ENCODE peak calls at places on chromosomes 3 and 15, in seven cellular contexts. One of them, this sample, is unnamed.

GRCh38 chr15:24075420-24076089 is 388.4 kb upstream of the NDN start:
- DNase-seq in mucosa of descending colon: no peak
- DNase-seq in ureter: no peak
- DNase-seq in NCI-H2029: no peak
- DNase-seq in HS-5: no peak
- DNase-seq in brain microvascular endothelial cell: no peak
- DNase-seq in DMS79: no peak
- DNase-seq in this sample: no peak

GRCh38 chr15:91047545-91048199 is 25.3 kb upstream of the VPS33B start:
- DNase-seq in brain microvascular endothelial cell: no peak
- DNase-seq in HS-5: no peak
- DNase-seq in NCI-H2029: no peak
- DNase-seq in DMS79: peak; percentile 0
- DNase-seq in mucosa of descending colon: no peak
- DNase-seq in ureter: no peak
- DNase-seq in this sample: no peak

GRCh38 chr15:68596691-68597090 is 17.9 kb downstream of the CORO2B start:
- DNase-seq in NCI-H2029: no peak
- DNase-seq in ureter: no peak
- DNase-seq in DMS79: no peak
- DNase-seq in mucosa of descending colon: no peak
- DNase-seq in brain microvascular endothelial cell: no peak
- DNase-seq in HS-5: no peak
- DNase-seq in this sample: no peak

GRCh38 chr3:32593903-32594525 is 23.4 kb upstream of the DYNC1LI1 start:
- DNase-seq in HS-5: peak; percentile 41
- DNase-seq in NCI-H2029: no peak
- DNase-seq in brain microvascular endothelial cell: no peak
- DNase-seq in DMS79: peak; percentile 46
- DNase-seq in mucosa of descending colon: no peak
- DNase-seq in ureter: no peak
- DNase-seq in this sample: no peak

GRCh38 chr3:114892880-114893279 is 254.2 kb downstream of the ZBTB20 start:
- DNase-seq in DMS79: no peak
- DNase-seq in NCI-H2029: no peak
- DNase-seq in HS-5: no peak
- DNase-seq in ureter: no peak
- DNase-seq in brain microvascular endothelial cell: no peak
- DNase-seq in mucosa of descending colon: no peak
- DNase-seq in this sample: peak; percentile 61

GRCh38 chr15:82111918-82112317 is 66.1 kb upstream of the MEX3B start:
- DNase-seq in mucosa of descending colon: no peak
- DNase-seq in DMS79: no peak
- DNase-seq in brain microvascular endothelial cell: no peak
- DNase-seq in NCI-H2029: no peak
- DNase-seq in HS-5: no peak
- DNase-seq in ureter: no peak
- DNase-seq in this sample: no peak

GRCh38 chr15:62506217-62506805 is 341.2 kb upstream of the C2CD4B start:
- DNase-seq in DMS79: no peak
- DNase-seq in NCI-H2029: peak; percentile 21
- DNase-seq in mucosa of descending colon: no peak
- DNase-seq in HS-5: peak; percentile 60
- DNase-seq in brain microvascular endothelial cell: peak; percentile 2
- DNase-seq in ureter: no peak
- DNase-seq in this sample: no peak

GRCh38 chr3:141020139-141020940 is 30.8 kb upstream of the SPSB4 start:
- DNase-seq in mucosa of descending colon: no peak
- DNase-seq in HS-5: no peak
- DNase-seq in DMS79: no peak
- DNase-seq in ureter: no peak
- DNase-seq in NCI-H2029: no peak
- DNase-seq in brain microvascular endothelial cell: no peak
- DNase-seq in this sample: no peak

GRCh38 chr3:23994247-23994574 is 49.1 kb downstream of the NR1D2 start:
- DNase-seq in DMS79: no peak
- DNase-seq in brain microvascular endothelial cell: no peak
- DNase-seq in mucosa of descending colon: no peak
- DNase-seq in NCI-H2029: no peak
- DNase-seq in ureter: no peak
- DNase-seq in HS-5: no peak
- DNase-seq in this sample: no peak

GRCh38 chr3:113287818-113288648 is 76.7 kb downstream of the BOC start:
- DNase-seq in ureter: no peak
- DNase-seq in brain microvascular endothelial cell: peak; percentile 74
- DNase-seq in HS-5: no peak
- DNase-seq in mucosa of descending colon: no peak
- DNase-seq in NCI-H2029: peak; percentile 23
- DNase-seq in DMS79: peak; percentile 27
- DNase-seq in this sample: peak; percentile 62

GRCh38 chr3:98786364-98786930 is 23.3 kb downstream of the ST3GAL6 start:
- DNase-seq in NCI-H2029: no peak
- DNase-seq in HS-5: no peak
- DNase-seq in brain microvascular endothelial cell: no peak
- DNase-seq in ureter: no peak
- DNase-seq in DMS79: no peak
- DNase-seq in mucosa of descending colon: no peak
- DNase-seq in this sample: no peak

GRCh38 chr3:194274424-194275085 is 76.6 kb downstream of the CPN2 start:
- DNase-seq in ureter: no peak
- DNase-seq in brain microvascular endothelial cell: no peak
- DNase-seq in mucosa of descending colon: no peak
- DNase-seq in HS-5: no peak
- DNase-seq in DMS79: no peak
- DNase-seq in NCI-H2029: no peak
- DNase-seq in this sample: no peak

GRCh38 chr15:99306694-99307338 is 55.5 kb downstream of the LRRC28 start:
- DNase-seq in ureter: no peak
- DNase-seq in NCI-H2029: peak; percentile 42
- DNase-seq in HS-5: no peak
- DNase-seq in brain microvascular endothelial cell: no peak
- DNase-seq in mucosa of descending colon: no peak
- DNase-seq in DMS79: peak; percentile 86
- DNase-seq in this sample: peak; percentile 19

GRCh38 chr3:32432711-32433530 is 41.3 kb downstream of the CMTM7 start:
- DNase-seq in mucosa of descending colon: no peak
- DNase-seq in DMS79: no peak
- DNase-seq in brain microvascular endothelial cell: no peak
- DNase-seq in HS-5: no peak
- DNase-seq in ureter: no peak
- DNase-seq in NCI-H2029: no peak
- DNase-seq in this sample: no peak

GRCh38 chr3:139292192-139292591 is 51.6 kb upstream of the MRPS22 start:
- DNase-seq in brain microvascular endothelial cell: no peak
- DNase-seq in mucosa of descending colon: no peak
- DNase-seq in HS-5: no peak
- DNase-seq in DMS79: no peak
- DNase-seq in ureter: no peak
- DNase-seq in NCI-H2029: no peak
- DNase-seq in this sample: no peak

GRCh38 chr15:51912528-51912927 is 59.0 kb downstream of the LEO1 start:
- DNase-seq in mucosa of descending colon: no peak
- DNase-seq in ureter: no peak
- DNase-seq in NCI-H2029: no peak
- DNase-seq in DMS79: no peak
- DNase-seq in brain microvascular endothelial cell: no peak
- DNase-seq in HS-5: no peak
- DNase-seq in this sample: no peak

GRCh38 chr3:177589921-177590336 is 392.6 kb upstream of the TBL1XR1 start:
- DNase-seq in NCI-H2029: peak; percentile 63
- DNase-seq in ureter: no peak
- DNase-seq in DMS79: peak; percentile 52
- DNase-seq in brain microvascular endothelial cell: peak; percentile 84
- DNase-seq in mucosa of descending colon: no peak
- DNase-seq in HS-5: peak; percentile 95
- DNase-seq in this sample: peak; percentile 40

GRCh38 chr3:156816091-156816793 is 9.9 kb upstream of the LEKR1 start:
- DNase-seq in ureter: peak; percentile 51
- DNase-seq in brain microvascular endothelial cell: peak; percentile 66
- DNase-seq in HS-5: no peak
- DNase-seq in NCI-H2029: peak; percentile 43
- DNase-seq in DMS79: no peak
- DNase-seq in mucosa of descending colon: peak; percentile 69
- DNase-seq in this sample: peak; percentile 61

GRCh38 chr3:114650808-114651207 is 357.0 kb downstream of the TIGIT start:
- DNase-seq in mucosa of descending colon: no peak
- DNase-seq in DMS79: peak; percentile 7
- DNase-seq in brain microvascular endothelial cell: no peak
- DNase-seq in ureter: no peak
- DNase-seq in NCI-H2029: no peak
- DNase-seq in HS-5: peak; percentile 72
- DNase-seq in this sample: no peak

GRCh38 chr3:50150863-50151686 is 4.0 kb upstream of the SEMA3F start:
- DNase-seq in ureter: peak; percentile 76
- DNase-seq in mucosa of descending colon: no peak
- DNase-seq in HS-5: no peak
- DNase-seq in brain microvascular endothelial cell: no peak
- DNase-seq in DMS79: no peak
- DNase-seq in NCI-H2029: no peak
- DNase-seq in this sample: no peak

GRCh38 chr15:68428431-68428940 is 3.5 kb downstream of the ITGA11 start:
- DNase-seq in DMS79: no peak
- DNase-seq in brain microvascular endothelial cell: no peak
- DNase-seq in HS-5: no peak
- DNase-seq in mucosa of descending colon: no peak
- DNase-seq in ureter: no peak
- DNase-seq in NCI-H2029: no peak
- DNase-seq in this sample: no peak

GRCh38 chr3:9399746-9400145 is 2.3 kb downstream of the SETD5 start:
- DNase-seq in brain microvascular endothelial cell: peak; percentile 94
- DNase-seq in DMS79: peak; percentile 69
- DNase-seq in ureter: peak; percentile 57
- DNase-seq in mucosa of descending colon: peak; percentile 61
- DNase-seq in NCI-H2029: peak; percentile 96
- DNase-seq in HS-5: peak; percentile 68
- DNase-seq in this sample: peak; percentile 85

GRCh38 chr3:48476426-48477053 is 27.4 kb downstream of the SHISA5 start:
- DNase-seq in ureter: no peak
- DNase-seq in mucosa of descending colon: no peak
- DNase-seq in brain microvascular endothelial cell: no peak
- DNase-seq in DMS79: no peak
- DNase-seq in HS-5: no peak
- DNase-seq in NCI-H2029: no peak
- DNase-seq in this sample: no peak

GRCh38 chr3:146750196-146750595 is 145.1 kb upstream of the PLSCR5 start:
- DNase-seq in brain microvascular endothelial cell: no peak
- DNase-seq in mucosa of descending colon: no peak
- DNase-seq in DMS79: no peak
- DNase-seq in ureter: no peak
- DNase-seq in NCI-H2029: no peak
- DNase-seq in HS-5: peak; percentile 16
- DNase-seq in this sample: no peak

GRCh38 chr3:186930639-186931486 is 537 bp downstream of the ST6GAL1 start:
- DNase-seq in ureter: peak; percentile 64
- DNase-seq in HS-5: peak; percentile 22
- DNase-seq in NCI-H2029: peak; percentile 65
- DNase-seq in DMS79: no peak
- DNase-seq in mucosa of descending colon: peak; percentile 74
- DNase-seq in brain microvascular endothelial cell: peak; percentile 33
- DNase-seq in this sample: peak; percentile 34

GRCh38 chr3:14261229-14261628 is 82.6 kb downstream of the LSM3 start:
- DNase-seq in mucosa of descending colon: peak; percentile 89
- DNase-seq in HS-5: peak; percentile 31
- DNase-seq in DMS79: peak; percentile 17
- DNase-seq in NCI-H2029: peak; percentile 64
- DNase-seq in brain microvascular endothelial cell: peak; percentile 66
- DNase-seq in ureter: peak; percentile 89
- DNase-seq in this sample: peak; percentile 79

GRCh38 chr15:77031376-77032050 is 36.6 kb downstream of the PSTPIP1 start:
- DNase-seq in mucosa of descending colon: peak; percentile 62
- DNase-seq in DMS79: no peak
- DNase-seq in ureter: peak; percentile 38
- DNase-seq in HS-5: no peak
- DNase-seq in brain microvascular endothelial cell: no peak
- DNase-seq in NCI-H2029: peak; percentile 34
- DNase-seq in this sample: peak; percentile 6

GRCh38 chr15:40500584-40501330 is 30.0 kb downstream of the CHST14 start:
- DNase-seq in brain microvascular endothelial cell: peak; percentile 64
- DNase-seq in mucosa of descending colon: no peak
- DNase-seq in DMS79: no peak
- DNase-seq in NCI-H2029: no peak
- DNase-seq in HS-5: peak; percentile 41
- DNase-seq in ureter: no peak
- DNase-seq in this sample: no peak

GRCh38 chr15:38612159-38612863 is 47.7 kb upstream of the RASGRP1 start:
- DNase-seq in ureter: no peak
- DNase-seq in brain microvascular endothelial cell: no peak
- DNase-seq in DMS79: no peak
- DNase-seq in mucosa of descending colon: no peak
- DNase-seq in NCI-H2029: no peak
- DNase-seq in HS-5: no peak
- DNase-seq in this sample: no peak

GRCh38 chr3:67540198-67540894 is 114.1 kb downstream of the SUCLG2 start:
- DNase-seq in NCI-H2029: no peak
- DNase-seq in HS-5: no peak
- DNase-seq in mucosa of descending colon: no peak
- DNase-seq in brain microvascular endothelial cell: no peak
- DNase-seq in DMS79: no peak
- DNase-seq in ureter: no peak
- DNase-seq in this sample: no peak

GRCh38 chr15:34436126-34436955 is 1.3 kb downstream of the GOLGA8A start:
- DNase-seq in ureter: no peak
- DNase-seq in HS-5: no peak
- DNase-seq in NCI-H2029: no peak
- DNase-seq in DMS79: no peak
- DNase-seq in brain microvascular endothelial cell: peak; percentile 6
- DNase-seq in mucosa of descending colon: no peak
- DNase-seq in this sample: no peak

GRCh38 chr3:57787867-57788623 is 31.9 kb downstream of the SLMAP start:
- DNase-seq in NCI-H2029: peak; percentile 3
- DNase-seq in HS-5: no peak
- DNase-seq in DMS79: no peak
- DNase-seq in brain microvascular endothelial cell: peak; percentile 34
- DNase-seq in mucosa of descending colon: no peak
- DNase-seq in ureter: no peak
- DNase-seq in this sample: no peak

This sample was measured in body of pancreas.